ENCODE peak calls at places on chromosomes 2 and 18, in four cellular contexts. D is activated T-cell treated with anti-CD3 and anti-CD28 coated beads for 48 hours, M is non-pigmented ciliary epithelial cell, O is foreskin fibroblast. H is an unnamed sample.

GRCh38 chr2:35365859-35366258 is 989.7 kb upstream of the CRIM1 start:
- DNase-seq in M (no peak), O (no peak), D (no peak), H (no peak)

GRCh38 chr2:232229917-232230310 is 148.6 kb upstream of the ALPP start:
- DNase-seq in M (no peak), O (no peak), D (no peak), H (no peak)

GRCh38 chr2:241777686-241778627 is 1.3 kb downstream of the GAL3ST2 start:
- DNase-seq in M (no peak), O (no peak), D (no peak), H (no peak)

GRCh38 chr2:85994421-85994777 is 105.6 kb upstream of the ST3GAL5 start:
- DNase-seq in O (no peak), M (no peak), D (no peak), H (no peak)

GRCh38 chr2:205237524-205237923 is 444.8 kb upstream of the NRP2 start:
- DNase-seq in O (no peak), M (no peak), D (no peak), H (no peak)

GRCh38 chr2:224449212-224450147 is 47.6 kb upstream of the FAM124B start:
- DNase-seq in D (no peak), O (no peak), M (no peak), H (no peak)

GRCh38 chr2:1219901-1220691 is 193.2 kb upstream of the TPO start:
- DNase-seq in O (peak; percentile 20), D (no peak), M (no peak), H (no peak)

GRCh38 chr2:181570833-181571661 is 85.9 kb downstream of the CERKL start:
- DNase-seq in D (no peak), M (no peak), O (no peak), H (no peak)

GRCh38 chr18:74507927-74508326 is 11.8 kb downstream of the CNDP2 start:
- DNase-seq in O (no peak), M (no peak), D (no peak), H (no peak)

GRCh38 chr2:46082531-46083485 is 214.4 kb upstream of the EPAS1 start:
- DNase-seq in D (no peak), O (peak; percentile 99), M (no peak), H (no peak)

GRCh38 chr2:241620419-241620769 is 16.6 kb downstream of the THAP4 start:
- DNase-seq in D (peak; percentile 63), M (no peak), O (peak; percentile 47), H (no peak)

GRCh38 chr2:69762513-69763494 is 20.9 kb downstream of the ANXA4 start:
- DNase-seq in D (no peak), M (no peak), O (no peak), H (peak; percentile 75)

GRCh38 chr2:42556351-42556890 is 12.0 kb upstream of the MTA3 start:
- DNase-seq in M (no peak), O (no peak), D (no peak), H (no peak)

GRCh38 chr2:9769171-9770005 is 73.9 kb upstream of the TAF1B start:
- DNase-seq in M (no peak), O (no peak), D (no peak), H (no peak)

GRCh38 chr2:222892321-222892720 is 31.5 kb downstream of the ACSL3 start:
- DNase-seq in O (no peak), M (no peak), D (no peak), H (no peak)

GRCh38 chr18:11901826-11902438 is 6.2 kb downstream of the MPPE1 start:
- DNase-seq in D (no peak), O (no peak), M (no peak), H (no peak)

GRCh38 chr2:129910446-129911362 is 68.8 kb upstream of the RAB6C start:
- DNase-seq in D (no peak), M (no peak), O (no peak), H (no peak)

GRCh38 chr2:201909348-201909747 is 103.0 kb downstream of the CDK15 start:
- DNase-seq in M (peak; percentile 93), O (peak; percentile 80), D (no peak), H (no peak)

H was measured in prostate gland.